ENCODE peak calls at places on chromosomes 13 and 19, in six cellular contexts. H is activated naive CD8-positive, alpha-beta T cell treated with anti-CD3 and anti-CD28 coated beads, Interleukin-2, amount 10 ng/mL, durations not matched to agents 7 days and 5 days; W is HCEC 1CT; R is HT-29; Z is cardiac fibroblast; P is GM10248. B is an unnamed sample.

GRCh38 chr19:12464769-12465725 is 19.6 kb downstream of the ZNF709 start:
- DNase-seq in W (no peak), P (no peak), R (no peak), Z (no peak), H (no peak), B (no peak)

GRCh38 chr13:95920485-95920884 is 132.7 kb downstream of the UGGT2 start:
- DNase-seq in Z (no peak), H (no peak), W (no peak), R (no peak), P (no peak), B (no peak)

GRCh38 chr13:44667950-44668349 is 91.8 kb upstream of the TSC22D1 start:
- DNase-seq in H (no peak), R (no peak), P (peak), W (peak), Z (peak), B (no peak)

GRCh38 chr13:30763786-30764440 is 28.6 kb downstream of the ALOX5AP start:
- DNase-seq in H (no peak), W (peak), Z (no peak), P (no peak), R (no peak), B (no peak)

GRCh38 chr13:111460548-111461444 is 140.4 kb downstream of the TEX29 start:
- DNase-seq in Z (peak), P (no peak), W (peak), R (peak), H (no peak), B (no peak)

GRCh38 chr13:28333204-28333900 is 161.6 kb downstream of the FLT1 start:
- DNase-seq in R (no peak), P (no peak), Z (peak), H (no peak), W (no peak), B (no peak)

GRCh38 chr19:23439623-23440022 is 44.4 kb upstream of the ZNF91 start:
- DNase-seq in Z (no peak), H (no peak), W (no peak), P (no peak), R (no peak), B (no peak)

GRCh38 chr13:113333076-113333475 is 30.9 kb downstream of the GRTP1 start:
- DNase-seq in Z (no peak), R (no peak), H (no peak), W (no peak), P (no peak), B (no peak)

GRCh38 chr19:17555929-17556813 is 722 bp downstream of the COLGALT1 start:
- DNase-seq in P (peak), R (peak), W (peak), Z (peak), H (no peak), B (peak)

GRCh38 chr13:108342369-108343289 is 73.1 kb downstream of the TNFSF13B start:
- DNase-seq in Z (peak), P (peak), W (peak), H (no peak), R (peak), B (peak)

GRCh38 chr19:3674784-3675183 is 25.5 kb downstream of the PIP5K1C start:
- DNase-seq in W (no peak), P (no peak), R (no peak), Z (no peak), H (no peak), B (no peak)

GRCh38 chr13:99028890-99029289 is 51.0 kb upstream of the DOCK9 start:
- DNase-seq in W (peak), Z (no peak), R (peak), H (no peak), P (no peak), B (peak)

GRCh38 chr13:36417328-36417727 is 15.0 kb upstream of the CCNA1 start:
- DNase-seq in R (no peak), Z (no peak), W (no peak), P (no peak), H (no peak), B (no peak)

GRCh38 chr13:109254271-109254670 is 532.1 kb downstream of the IRS2 start:
- DNase-seq in H (no peak), Z (no peak), R (no peak), W (no peak), P (no peak), B (no peak)

GRCh38 chr19:50695251-50696064 is 24.1 kb downstream of the SHANK1 start:
- DNase-seq in W (no peak), R (no peak), P (peak), Z (peak), H (peak), B (peak)

GRCh38 chr13:31204592-31204991 is 4.8 kb downstream of the B3GLCT start:
- DNase-seq in W (peak), R (peak), Z (peak), H (no peak), P (no peak), B (no peak)